ENCODE peak calls at places on chromosomes 11 and 22, in six cellular contexts. I, W, Y, P, Q and K are unnamed samples.

GRCh38 chr22:40193429-40194421 is 16.0 kb downstream of the TNRC6B start:
- DNase-seq in I (no peak), W (no peak), Y (peak), P (no peak), Q (no peak), K (no peak)

GRCh38 chr22:17205432-17205831 is 13.8 kb downstream of the ADA2 start:
- DNase-seq in I (no peak), W (no peak), Y (no peak), P (no peak), Q (peak), K (no peak)

GRCh38 chr11:1436468-1437030 is 46.8 kb downstream of the BRSK2 start:
- DNase-seq in I (no peak), W (no peak), Y (no peak), P (no peak), Q (no peak), K (no peak)

GRCh38 chr11:116193321-116194114 is 579.3 kb downstream of the BUD13 start:
- DNase-seq in I (no peak), W (peak), Y (peak), P (no peak), Q (no peak), K (no peak)

GRCh38 chr11:112274007-112274783 is 13.5 kb upstream of the PLET1 start:
- DNase-seq in I (no peak), W (no peak), Y (no peak), P (no peak), Q (no peak), K (no peak)

GRCh38 chr22:25475554-25476022 is 88.9 kb upstream of the GRK3 start:
- DNase-seq in I (no peak), W (peak), Y (peak), P (no peak), Q (no peak), K (no peak)

GRCh38 chr11:26572770-26573402 is 823 bp upstream of the MUC15 start:
- DNase-seq in I (no peak), W (no peak), Y (no peak), P (no peak), Q (no peak), K (no peak)

GRCh38 chr22:47659467-47660302 is 897.2 kb downstream of the TBC1D22A start:
- DNase-seq in I (no peak), W (no peak), Y (no peak), P (no peak), Q (no peak), K (no peak)

GRCh38 chr22:35462558-35463230 is 62.8 kb downstream of the MCM5 start:
- DNase-seq in I (no peak), W (no peak), Y (no peak), P (no peak), Q (no peak), K (no peak)

GRCh38 chr11:83162377-83162776 is 5.4 kb downstream of the PCF11 start:
- DNase-seq in I (no peak), W (no peak), Y (peak), P (no peak), Q (no peak), K (no peak)

GRCh38 chr11:86499723-86500129 is 125.0 kb downstream of the CCDC81 start:
- DNase-seq in I (no peak), W (no peak), Y (no peak), P (no peak), Q (no peak), K (no peak)

DNA sequence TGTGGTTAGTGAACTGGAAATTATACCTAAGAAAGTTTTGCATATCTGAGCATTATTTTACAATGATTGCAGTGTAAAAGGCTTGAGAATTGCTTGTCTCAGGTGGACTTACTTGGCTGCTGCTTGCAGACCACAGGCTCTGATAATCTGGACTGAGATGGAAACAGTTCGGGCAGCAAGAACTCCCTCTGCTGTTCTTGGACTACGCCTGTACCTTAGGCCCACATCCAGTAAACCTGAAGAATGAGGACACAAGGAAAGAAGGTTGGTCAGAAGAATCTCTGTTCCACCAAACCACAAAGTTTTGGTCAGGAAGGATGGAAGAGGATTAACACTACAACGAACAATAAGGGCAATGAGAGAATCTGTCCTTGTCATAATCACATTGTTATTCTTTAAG is 80.1 kb downstream of the C2CD3 start:
- DNase-seq in I (no peak), W (no peak), Y (peak), P (no peak), Q (peak), K (no peak)
- TF ChIP-seq CTCF in I (peak), W (peak), Y (peak), P (no peak), Q (peak), K (peak)

GRCh38 chr22:45834241-45834640 is 142.7 kb downstream of the WNT7B start:
- DNase-seq in I (no peak), W (no peak), Y (no peak), P (no peak), Q (no peak), K (no peak)
- TF ChIP-seq CTCF in I (no peak), W (no peak), Y (no peak), P (no peak), Q (no peak), K (no peak)

DNA sequence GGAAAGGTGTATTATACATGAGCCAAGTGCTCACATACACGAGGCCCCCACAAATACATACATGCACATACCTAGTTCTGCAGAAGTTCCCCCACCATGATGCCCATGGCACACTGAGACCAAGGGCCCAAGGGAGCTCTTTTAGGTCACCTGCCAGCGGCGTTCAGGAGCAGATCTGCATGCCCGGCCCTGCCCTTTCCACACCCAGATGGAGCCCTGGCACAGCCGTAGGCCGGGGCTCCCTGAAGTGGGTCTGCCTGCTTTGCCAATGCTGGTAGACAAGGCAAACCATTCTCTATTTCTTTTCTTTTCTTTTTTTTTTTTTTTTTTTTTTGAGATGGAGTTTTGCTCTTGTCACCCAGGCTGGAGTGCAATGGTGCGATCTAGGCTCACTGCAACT is 21.5 kb downstream of the NFAM1 start:
- DNase-seq in I (no peak), W (no peak), Y (no peak), P (no peak), Q (no peak), K (no peak)
- TF ChIP-seq CTCF in I (no peak), W (no peak), Y (no peak), P (no peak), Q (no peak), K (no peak)

GRCh38 chr11:11163256-11163655 is 189.8 kb downstream of the CSNK2A3 start:
- DNase-seq in I (no peak), W (no peak), Y (no peak), P (no peak), Q (peak), K (no peak)
- TF ChIP-seq CTCF in I (peak), W (peak), Y (no peak), P (peak), Q (no peak), K (no peak)

GRCh38 chr11:66288866-66289547 is at the start of gene YIF1A:
- DNase-seq in I (peak), W (peak), Y (peak), P (peak), Q (peak), K (peak)
- TF ChIP-seq CTCF in I (no peak), W (no peak), Y (no peak), P (no peak), Q (no peak), K (peak)

DNA sequence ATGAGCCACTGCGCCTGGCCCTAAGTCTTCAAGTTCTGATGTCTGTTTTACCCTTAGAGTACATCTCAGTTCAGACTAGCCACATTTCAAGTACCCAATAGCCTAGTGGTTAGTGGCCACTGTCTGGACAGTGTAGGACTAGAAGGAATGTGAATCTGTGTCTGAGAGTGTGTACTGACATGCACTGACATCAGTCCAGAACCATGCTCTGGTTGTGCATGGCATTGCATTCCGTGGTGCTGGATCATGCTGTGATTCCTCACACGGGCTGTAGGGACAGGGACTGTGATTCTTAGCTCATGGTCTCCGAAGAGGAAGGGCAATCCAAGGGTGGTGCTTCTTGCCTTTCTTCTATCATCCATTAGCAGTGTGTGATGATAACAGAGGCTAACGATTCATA is 41.1 kb downstream of the AMOTL1 start:
- DNase-seq in I (no peak), W (peak), Y (peak), P (no peak), Q (no peak), K (no peak)
- TF ChIP-seq CTCF in I (no peak), W (no peak), Y (no peak), P (no peak), Q (no peak), K (no peak)